ENCODE peak calls at places on chromosome 2, in nine cellular contexts. V is vagina, Z is neuronal stem cell, F is prostate gland, P is BE2C, H is GM23338, J is neural progenitor cell, A is pancreas, L is RWPE2. R is an unnamed sample.

GRCh38 chr2:212288308-212288707 is 250.3 kb downstream of the ERBB4 start:
- DNase-seq in V (no peak), Z (no peak), F (no peak), P (no peak), H (peak; percentile 49), J (no peak), A (no peak), L (no peak), R (no peak)

GRCh38 chr2:201156051-201156450 is 26.9 kb upstream of the CASP10 start:
- DNase-seq in V (no peak), Z (no peak), F (no peak), P (no peak), H (no peak), J (no peak), A (no peak), L (no peak), R (no peak)

GRCh38 chr2:150630587-150631235 is 143.2 kb upstream of the RND3 start:
- DNase-seq in V (no peak), Z (no peak), F (no peak), P (no peak), H (no peak), J (peak; percentile 54), A (no peak), L (no peak), R (no peak)

GRCh38 chr2:173249661-173250641 is 104.7 kb upstream of the CDCA7 start:
- DNase-seq in V (no peak), Z (peak; percentile 44), F (no peak), P (no peak), H (no peak), J (peak; percentile 36), A (no peak), L (no peak), R (no peak)

GRCh38 chr2:195498176-195498575 is 158.8 kb upstream of the SLC39A10 start:
- DNase-seq in V (no peak), Z (peak; percentile 9), F (no peak), P (peak; percentile 38), H (peak; percentile 70), J (peak; percentile 60), A (peak; percentile 30), L (no peak), R (peak; percentile 56)

GRCh38 chr2:138841459-138841858 is 61.3 kb upstream of the NXPH2 start:
- DNase-seq in V (no peak), Z (no peak), F (no peak), P (no peak), H (peak; percentile 39), J (peak; percentile 11), A (no peak), L (no peak), R (no peak)

GRCh38 chr2:191155608-191156071 is 4.8 kb upstream of the STAT4 start:
- DNase-seq in V (no peak), Z (no peak), F (no peak), P (no peak), H (no peak), J (no peak), A (no peak), L (no peak), R (peak; percentile 73)

GRCh38 chr2:204545861-204546773 is 842 bp downstream of the PARD3B start:
- DNase-seq in V (no peak), Z (no peak), F (peak; percentile 10), P (no peak), H (peak; percentile 45), J (no peak), A (peak; percentile 45), L (no peak), R (no peak)

GRCh38 chr2:69149631-69150215 is 136.7 kb downstream of the ANTXR1 start:
- DNase-seq in V (no peak), Z (peak; percentile 23), F (no peak), P (peak; percentile 33), H (peak; percentile 78), J (peak; percentile 73), A (no peak), L (no peak), R (peak; percentile 94)

GRCh38 chr2:157388827-157389226 is 55.1 kb downstream of the CYTIP start:
- DNase-seq in V (no peak), Z (no peak), F (no peak), P (no peak), H (no peak), J (no peak), A (no peak), L (no peak), R (no peak)

GRCh38 chr2:20955277-20956026 is 88.4 kb downstream of the APOB start:
- DNase-seq in V (no peak), Z (no peak), F (no peak), P (no peak), H (no peak), J (no peak), A (no peak), L (no peak), R (no peak)

GRCh38 chr2:146701183-146701582 is 1143.6 kb upstream of the ACVR2A start:
- DNase-seq in V (no peak), Z (no peak), F (no peak), P (no peak), H (peak; percentile 89), J (peak; percentile 35), A (no peak), L (no peak), R (no peak)

GRCh38 chr2:1692342-1692741 is 52.0 kb downstream of the PXDN start:
- DNase-seq in V (no peak), Z (no peak), F (no peak), P (no peak), H (no peak), J (no peak), A (no peak), L (no peak), R (no peak)

GRCh38 chr2:69122271-69122670 is 109.3 kb downstream of the ANTXR1 start:
- DNase-seq in V (no peak), Z (no peak), F (no peak), P (no peak), H (no peak), J (no peak), A (no peak), L (no peak), R (no peak)

GRCh38 chr2:132795220-132795619 is 125.2 kb upstream of the LYPD1 start:
- DNase-seq in V (no peak), Z (no peak), F (no peak), P (no peak), H (no peak), J (no peak), A (no peak), L (no peak), R (no peak)

GRCh38 chr2:204503869-204504268 is 41.4 kb upstream of the PARD3B start:
- DNase-seq in V (no peak), Z (no peak), F (no peak), P (no peak), H (no peak), J (no peak), A (no peak), L (no peak), R (peak; percentile 21)

GRCh38 chr2:241617431-241618154 is 19.4 kb downstream of the THAP4 start:
- DNase-seq in V (no peak), Z (no peak), F (peak; percentile 33), P (peak; percentile 78), H (peak; percentile 91), J (peak; percentile 30), A (no peak), L (no peak), R (peak; percentile 17)

GRCh38 chr2:26942543-26943295 is 27.7 kb upstream of the MAPRE3 start:
- DNase-seq in V (no peak), Z (peak; percentile 65), F (peak; percentile 42), P (peak; percentile 75), H (peak; percentile 91), J (peak; percentile 80), A (peak; percentile 38), L (no peak), R (peak; percentile 74)

GRCh38 chr2:136377423-136378382 is 259.8 kb upstream of the CXCR4 start:
- DNase-seq in V (peak; percentile 42), Z (no peak), F (no peak), P (no peak), H (no peak), J (no peak), A (no peak), L (no peak), R (no peak)

GRCh38 chr2:235398321-235398720 is 95.5 kb upstream of the AGAP1 start:
- DNase-seq in V (no peak), Z (no peak), F (no peak), P (no peak), H (no peak), J (no peak), A (no peak), L (no peak), R (no peak)

GRCh38 chr2:227767830-227768229 is 22.1 kb downstream of the SCYGR8 start:
- DNase-seq in V (no peak), Z (no peak), F (no peak), P (no peak), H (no peak), J (no peak), A (no peak), L (no peak), R (no peak)

GRCh38 chr2:196046123-196046917 is 22.3 kb downstream of the DNAH7 start:
- DNase-seq in V (no peak), Z (no peak), F (no peak), P (no peak), H (no peak), J (no peak), A (no peak), L (no peak), R (no peak)

DNA sequence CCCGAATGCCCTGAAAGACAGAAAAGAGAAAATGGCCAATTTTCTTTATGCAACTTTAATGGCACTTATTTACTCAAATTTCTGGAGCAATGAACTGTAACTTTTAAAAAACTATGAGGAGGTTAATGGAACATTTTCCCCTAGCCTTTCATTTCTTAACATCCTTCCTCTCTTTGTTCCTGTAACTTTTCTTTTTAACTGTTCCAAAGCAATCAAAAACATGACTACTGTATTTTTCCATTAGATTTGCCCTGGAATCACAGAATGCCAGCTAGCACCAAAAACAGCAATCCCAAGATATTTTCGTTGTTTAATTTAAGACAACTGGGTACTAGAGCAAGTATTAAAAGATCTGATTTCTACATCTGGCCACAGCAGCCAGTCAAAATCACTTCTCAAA is 3.8 kb downstream of the STARD7 start:
- DNase-seq in V (no peak), Z (no peak), F (no peak), P (no peak), H (no peak), J (no peak), A (no peak), L (no peak), R (no peak)
- H3K4me1 ChIP-seq in V (peaks cover 86% of the 10 kb centered on the region), Z (peaks cover 9% of the 10 kb centered on the region), F (peaks cover 12% of the 10 kb centered on the region), P (no peaks in the 10 kb centered on the region), H (peaks cover 48% of the 10 kb centered on the region), J (peaks cover 28% of the 10 kb centered on the region), A (peaks cover 63% of the 10 kb centered on the region), L (peaks cover 31% of the 10 kb centered on the region), R (peaks cover 37% of the 10 kb centered on the region)

GRCh38 chr2:118091140-118091478 is 2.8 kb downstream of the INSIG2 start:
- DNase-seq in V (no peak), Z (no peak), F (no peak), P (no peak), H (no peak), J (no peak), A (no peak), L (no peak), R (no peak)
- H3K4me1 ChIP-seq in V (peaks cover 13% of the 10 kb centered on the region), Z (peaks cover 3% of the 10 kb centered on the region), F (no peaks in the 10 kb centered on the region), P (no peaks in the 10 kb centered on the region), H (peaks cover 24% of the 10 kb centered on the region), J (peaks cover 27% of the 10 kb centered on the region), A (peaks cover 44% of the 10 kb centered on the region), L (peaks cover 30% of the 10 kb centered on the region), R (peaks cover 23% of the 10 kb centered on the region)

GRCh38 chr2:102796337-102796736 is 34.5 kb downstream of the TMEM182 start:
- DNase-seq in V (no peak), Z (no peak), F (peak; percentile 46), P (no peak), H (no peak), J (no peak), A (no peak), L (no peak), R (no peak)
- H3K4me1 ChIP-seq in V (no peaks in the 10 kb centered on the region), Z (peaks cover 5% of the 10 kb centered on the region), F (no peaks in the 10 kb centered on the region), P (no peaks in the 10 kb centered on the region), H (no peaks in the 10 kb centered on the region), J (peaks cover 10% of the 10 kb centered on the region), A (peaks cover 6% of the 10 kb centered on the region), L (no peaks in the 10 kb centered on the region), R (no peaks in the 10 kb centered on the region)

GRCh38 chr2:230669386-230669935 is 43.2 kb upstream of the CAB39 start:
- DNase-seq in V (no peak), Z (no peak), F (no peak), P (no peak), H (no peak), J (no peak), A (no peak), L (no peak), R (no peak)
- H3K4me1 ChIP-seq in V (peaks cover 20% of the 10 kb centered on the region), Z (peaks cover 14% of the 10 kb centered on the region), F (no peaks in the 10 kb centered on the region), P (no peaks in the 10 kb centered on the region), H (peaks cover 12% of the 10 kb centered on the region), J (peaks cover 21% of the 10 kb centered on the region), A (no peaks in the 10 kb centered on the region), L (peaks cover 27% of the 10 kb centered on the region), R (peaks cover 17% of the 10 kb centered on the region)

R was measured in cardiac muscle cell.